ENCODE peak calls at places on chromosome 1, in nine cellular contexts. One of them, this sample, is unnamed.

GRCh38 chr1:156801409-156802121 is 15.1 kb downstream of the SH2D2A start:
- DNase-seq in T-cell: no peak
- DNase-seq in activated naive CD4-positive, alpha-beta T cell treated with anti-CD3 and anti-CD28 coated beads, Interleukin-2, amount 50 U/mL, for 72 hours: no peak
- DNase-seq in spleen: no peak
- DNase-seq in T-helper 17 cell: no peak
- DNase-seq in Right ventricle myocardium superior: no peak
- DNase-seq in T47D: no peak
- DNase-seq in stimulated activated CD8-positive, alpha-beta memory T cell treated with anti-CD3 and anti-CD28 coated beads, Interleukin-4, amount 100 ng/mL, for 24 hours: no peak
- DNase-seq in LNCaP clone FGC: no peak
- DNase-seq in this sample: no peak

GRCh38 chr1:40653851-40654537 is 11.5 kb downstream of the RIMS3 start:
- DNase-seq in T-cell: no peak
- DNase-seq in activated naive CD4-positive, alpha-beta T cell treated with anti-CD3 and anti-CD28 coated beads, Interleukin-2, amount 50 U/mL, for 72 hours: no peak
- DNase-seq in spleen: peak; percentile 58
- DNase-seq in T-helper 17 cell: no peak
- DNase-seq in Right ventricle myocardium superior: no peak
- DNase-seq in T47D: no peak
- DNase-seq in stimulated activated CD8-positive, alpha-beta memory T cell treated with anti-CD3 and anti-CD28 coated beads, Interleukin-4, amount 100 ng/mL, for 24 hours: no peak
- DNase-seq in LNCaP clone FGC: no peak
- DNase-seq in this sample: no peak

GRCh38 chr1:109659997-109660755 is 4.3 kb downstream of the GSTM4 start:
- DNase-seq in T-cell: no peak
- DNase-seq in activated naive CD4-positive, alpha-beta T cell treated with anti-CD3 and anti-CD28 coated beads, Interleukin-2, amount 50 U/mL, for 72 hours: no peak
- DNase-seq in spleen: no peak
- DNase-seq in T-helper 17 cell: no peak
- DNase-seq in Right ventricle myocardium superior: no peak
- DNase-seq in T47D: no peak
- DNase-seq in stimulated activated CD8-positive, alpha-beta memory T cell treated with anti-CD3 and anti-CD28 coated beads, Interleukin-4, amount 100 ng/mL, for 24 hours: no peak
- DNase-seq in LNCaP clone FGC: no peak
- DNase-seq in this sample: no peak

GRCh38 chr1:1758059-1758621 is 20.1 kb downstream of the NADK start:
- DNase-seq in T-cell: no peak
- DNase-seq in activated naive CD4-positive, alpha-beta T cell treated with anti-CD3 and anti-CD28 coated beads, Interleukin-2, amount 50 U/mL, for 72 hours: no peak
- DNase-seq in spleen: peak; percentile 69
- DNase-seq in T-helper 17 cell: no peak
- DNase-seq in Right ventricle myocardium superior: no peak
- DNase-seq in T47D: no peak
- DNase-seq in stimulated activated CD8-positive, alpha-beta memory T cell treated with anti-CD3 and anti-CD28 coated beads, Interleukin-4, amount 100 ng/mL, for 24 hours: no peak
- DNase-seq in LNCaP clone FGC: no peak
- DNase-seq in this sample: peak; percentile 60

GRCh38 chr1:56584910-56585528 is 5.7 kb upstream of the PLPP3 start:
- DNase-seq in T-cell: no peak
- DNase-seq in activated naive CD4-positive, alpha-beta T cell treated with anti-CD3 and anti-CD28 coated beads, Interleukin-2, amount 50 U/mL, for 72 hours: no peak
- DNase-seq in spleen: no peak
- DNase-seq in T-helper 17 cell: no peak
- DNase-seq in Right ventricle myocardium superior: no peak
- DNase-seq in T47D: no peak
- DNase-seq in stimulated activated CD8-positive, alpha-beta memory T cell treated with anti-CD3 and anti-CD28 coated beads, Interleukin-4, amount 100 ng/mL, for 24 hours: no peak
- DNase-seq in LNCaP clone FGC: no peak
- DNase-seq in this sample: no peak

GRCh38 chr1:8871539-8871935 is 6.9 kb downstream of the ENO1 start:
- DNase-seq in T-cell: no peak
- DNase-seq in activated naive CD4-positive, alpha-beta T cell treated with anti-CD3 and anti-CD28 coated beads, Interleukin-2, amount 50 U/mL, for 72 hours: no peak
- DNase-seq in spleen: no peak
- DNase-seq in T-helper 17 cell: no peak
- DNase-seq in Right ventricle myocardium superior: no peak
- DNase-seq in T47D: no peak
- DNase-seq in stimulated activated CD8-positive, alpha-beta memory T cell treated with anti-CD3 and anti-CD28 coated beads, Interleukin-4, amount 100 ng/mL, for 24 hours: no peak
- DNase-seq in LNCaP clone FGC: no peak
- DNase-seq in this sample: no peak

GRCh38 chr1:19860418-19860817 is 21.8 kb upstream of the OTUD3 start:
- DNase-seq in T-cell: no peak
- DNase-seq in activated naive CD4-positive, alpha-beta T cell treated with anti-CD3 and anti-CD28 coated beads, Interleukin-2, amount 50 U/mL, for 72 hours: no peak
- DNase-seq in spleen: no peak
- DNase-seq in T-helper 17 cell: no peak
- DNase-seq in Right ventricle myocardium superior: no peak
- DNase-seq in T47D: no peak
- DNase-seq in stimulated activated CD8-positive, alpha-beta memory T cell treated with anti-CD3 and anti-CD28 coated beads, Interleukin-4, amount 100 ng/mL, for 24 hours: no peak
- DNase-seq in LNCaP clone FGC: no peak
- DNase-seq in this sample: no peak

GRCh38 chr1:15515026-15515663 is 8.9 kb downstream of the CASP9 start:
- DNase-seq in T-cell: no peak
- DNase-seq in activated naive CD4-positive, alpha-beta T cell treated with anti-CD3 and anti-CD28 coated beads, Interleukin-2, amount 50 U/mL, for 72 hours: no peak
- DNase-seq in spleen: peak; percentile 17
- DNase-seq in T-helper 17 cell: no peak
- DNase-seq in Right ventricle myocardium superior: no peak
- DNase-seq in T47D: no peak
- DNase-seq in stimulated activated CD8-positive, alpha-beta memory T cell treated with anti-CD3 and anti-CD28 coated beads, Interleukin-4, amount 100 ng/mL, for 24 hours: no peak
- DNase-seq in LNCaP clone FGC: no peak
- DNase-seq in this sample: no peak

GRCh38 chr1:29864431-29865022 is 628.2 kb downstream of the PTPRU start:
- DNase-seq in T-cell: no peak
- DNase-seq in activated naive CD4-positive, alpha-beta T cell treated with anti-CD3 and anti-CD28 coated beads, Interleukin-2, amount 50 U/mL, for 72 hours: no peak
- DNase-seq in spleen: no peak
- DNase-seq in T-helper 17 cell: no peak
- DNase-seq in Right ventricle myocardium superior: no peak
- DNase-seq in T47D: no peak
- DNase-seq in stimulated activated CD8-positive, alpha-beta memory T cell treated with anti-CD3 and anti-CD28 coated beads, Interleukin-4, amount 100 ng/mL, for 24 hours: no peak
- DNase-seq in LNCaP clone FGC: no peak
- DNase-seq in this sample: no peak

GRCh38 chr1:116586741-116587143 is 15.9 kb upstream of the CD58 start:
- DNase-seq in T-cell: no peak
- DNase-seq in activated naive CD4-positive, alpha-beta T cell treated with anti-CD3 and anti-CD28 coated beads, Interleukin-2, amount 50 U/mL, for 72 hours: no peak
- DNase-seq in spleen: no peak
- DNase-seq in T-helper 17 cell: no peak
- DNase-seq in Right ventricle myocardium superior: no peak
- DNase-seq in T47D: no peak
- DNase-seq in stimulated activated CD8-positive, alpha-beta memory T cell treated with anti-CD3 and anti-CD28 coated beads, Interleukin-4, amount 100 ng/mL, for 24 hours: no peak
- DNase-seq in LNCaP clone FGC: no peak
- DNase-seq in this sample: no peak

GRCh38 chr1:20375563-20375962 is 84.9 kb downstream of the VWA5B1 start:
- DNase-seq in T-cell: no peak
- DNase-seq in activated naive CD4-positive, alpha-beta T cell treated with anti-CD3 and anti-CD28 coated beads, Interleukin-2, amount 50 U/mL, for 72 hours: no peak
- DNase-seq in spleen: no peak
- DNase-seq in T-helper 17 cell: no peak
- DNase-seq in Right ventricle myocardium superior: no peak
- DNase-seq in T47D: no peak
- DNase-seq in stimulated activated CD8-positive, alpha-beta memory T cell treated with anti-CD3 and anti-CD28 coated beads, Interleukin-4, amount 100 ng/mL, for 24 hours: no peak
- DNase-seq in LNCaP clone FGC: no peak
- DNase-seq in this sample: no peak

GRCh38 chr1:35449334-35450008 is 107.7 kb downstream of the KIAA0319L start:
- DNase-seq in T-cell: no peak
- DNase-seq in activated naive CD4-positive, alpha-beta T cell treated with anti-CD3 and anti-CD28 coated beads, Interleukin-2, amount 50 U/mL, for 72 hours: no peak
- DNase-seq in spleen: no peak
- DNase-seq in T-helper 17 cell: no peak
- DNase-seq in Right ventricle myocardium superior: no peak
- DNase-seq in T47D: no peak
- DNase-seq in stimulated activated CD8-positive, alpha-beta memory T cell treated with anti-CD3 and anti-CD28 coated beads, Interleukin-4, amount 100 ng/mL, for 24 hours: no peak
- DNase-seq in LNCaP clone FGC: no peak
- DNase-seq in this sample: no peak